ENCODE peak calls at places on chromosome 12, in seven cellular contexts. Z is GM12878, V is HepG2, Q is GM12892, Y is K562, T is SK-N-SH, A is H1. C is an unnamed sample.

GRCh38 chr12:79194595-79194994 is 330.0 kb downstream of the SYT1 start:
- DNase-seq in Z (no peak), V (no peak), Q (no peak), Y (no peak), T (no peak), A (no peak), C (no peak)

GRCh38 chr12:48925218-48925871 is at the start of gene FKBP11:
- DNase-seq in Z (peak; percentile 30), V (no peak), Q (peak; percentile 72), Y (no peak), T (peak; percentile 74), A (peak; percentile 46), C (peak; percentile 70)

GRCh38 chr12:88308825-88309224 is 166.7 kb downstream of the TMTC3 start:
- DNase-seq in Z (no peak), V (no peak), Q (no peak), Y (no peak), T (no peak), A (no peak), C (no peak)

GRCh38 chr12:95718001-95718400 is 72.6 kb downstream of the NTN4 start:
- DNase-seq in Z (no peak), V (no peak), Q (no peak), Y (no peak), T (no peak), A (no peak), C (no peak)

GRCh38 chr12:34396861-34397590 is 374.7 kb downstream of the ALG10 start:
- DNase-seq in Z (no peak), V (no peak), Q (no peak), Y (peak; percentile 1), T (peak; percentile 1), A (no peak), C (no peak)

GRCh38 chr12:77214136-77214535 is 148.8 kb upstream of the E2F7 start:
- DNase-seq in Z (no peak), V (no peak), Q (no peak), Y (no peak), T (no peak), A (no peak), C (no peak)

GRCh38 chr12:62581288-62582064 is 114.8 kb downstream of the MON2 start:
- DNase-seq in Z (no peak), V (peak; percentile 28), Q (no peak), Y (peak; percentile 15), T (peak; percentile 39), A (no peak), C (no peak)

GRCh38 chr12:114664661-114665320 is 19.2 kb downstream of the TBX3 start:
- DNase-seq in Z (no peak), V (no peak), Q (no peak), Y (no peak), T (no peak), A (no peak), C (no peak)

GRCh38 chr12:6430990-6431353 is 13.8 kb upstream of the CD27 start:
- DNase-seq in Z (no peak), V (no peak), Q (no peak), Y (no peak), T (no peak), A (no peak), C (no peak)

GRCh38 chr12:94100990-94101901 is 47.1 kb upstream of the PLXNC1 start:
- DNase-seq in Z (no peak), V (peak; percentile 40), Q (peak; percentile 61), Y (peak; percentile 84), T (peak; percentile 88), A (peak; percentile 36), C (peak; percentile 68)

GRCh38 chr12:94101902-94102660 is 46.3 kb upstream of the PLXNC1 start:
- DNase-seq in Z (peak; percentile 56), V (peak; percentile 71), Q (peak; percentile 43), Y (peak; percentile 72), T (peak; percentile 80), A (peak; percentile 82), C (peak; percentile 62)

GRCh38 chr12:94099191-94099983 is 49.0 kb upstream of the PLXNC1 start:
- DNase-seq in Z (no peak), V (no peak), Q (no peak), Y (peak; percentile 18), T (peak; percentile 23), A (no peak), C (no peak)

GRCh38 chr12:94098466-94098865 is 49.9 kb upstream of the PLXNC1 start:
- DNase-seq in Z (no peak), V (no peak), Q (no peak), Y (no peak), T (no peak), A (no peak), C (no peak)

DNA sequence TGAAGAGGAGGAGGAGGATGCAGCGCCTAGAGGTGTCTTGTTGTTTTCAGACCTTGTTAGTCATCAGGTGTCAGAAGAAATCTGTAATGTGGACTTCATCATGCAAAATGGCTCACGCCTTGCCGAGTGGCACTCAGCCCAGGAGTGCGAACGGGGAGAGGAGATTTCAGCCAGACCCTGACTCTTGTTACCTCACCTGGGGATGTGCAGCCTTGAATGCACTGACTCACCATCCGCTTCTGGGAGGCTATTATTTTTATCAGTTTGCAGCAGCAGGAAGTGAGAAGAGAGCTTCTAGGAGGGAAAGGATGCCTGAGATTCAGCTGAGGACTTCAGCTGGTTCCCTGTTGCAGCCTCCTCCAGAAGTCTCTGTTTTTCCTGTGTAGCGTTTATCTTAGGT is 48.1 kb upstream of the PLXNC1 start:
- DNase-seq in Z (no peak), V (no peak), Q (no peak), Y (peak; percentile 15), T (no peak), A (no peak), C (no peak)
- TF ChIP-seq TAF1 in Z (no peak), V (no peak), Q (no peak), Y (no peak), T (no peak), A (no peak), C (no peak)

GRCh38 chr12:66695130-66695529 is 16.3 kb upstream of the GRIP1 start:
- DNase-seq in Z (no peak), V (no peak), Q (no peak), Y (no peak), T (no peak), A (no peak), C (no peak)

GRCh38 chr12:66697404-66697803 is 18.5 kb upstream of the GRIP1 start:
- DNase-seq in Z (no peak), V (no peak), Q (no peak), Y (no peak), T (no peak), A (no peak), C (no peak)

GRCh38 chr12:66694666-66695065 is 15.8 kb upstream of the GRIP1 start:
- DNase-seq in Z (no peak), V (no peak), Q (no peak), Y (no peak), T (no peak), A (no peak), C (no peak)

GRCh38 chr12:66699738-66700482 is 21.0 kb upstream of the GRIP1 start:
- DNase-seq in Z (no peak), V (no peak), Q (no peak), Y (no peak), T (no peak), A (no peak), C (no peak)

GRCh38 chr12:66698558-66698957 is 19.7 kb upstream of the GRIP1 start:
- DNase-seq in Z (no peak), V (no peak), Q (no peak), Y (no peak), T (no peak), A (no peak), C (no peak)
- TF ChIP-seq TAF1 in Z (no peak), V (no peak), Q (no peak), Y (no peak), T (no peak), A (no peak), C (no peak)

GRCh38 chr12:73342733-73343132 is 1070.6 kb downstream of the TRHDE start:
- DNase-seq in Z (no peak), V (no peak), Q (no peak), Y (no peak), T (no peak), A (no peak), C (no peak)

GRCh38 chr12:73341559-73342247 is 1069.5 kb downstream of the TRHDE start:
- DNase-seq in Z (no peak), V (no peak), Q (no peak), Y (no peak), T (no peak), A (no peak), C (no peak)
- TF ChIP-seq TAF1 in Z (no peak), V (no peak), Q (no peak), Y (no peak), T (no peak), A (no peak), C (no peak)

GRCh38 chr12:124379938-124380754 is 85.3 kb downstream of the RFLNA start:
- DNase-seq in Z (no peak), V (no peak), Q (no peak), Y (no peak), T (no peak), A (no peak), C (no peak)
- TF ChIP-seq TAF1 in Z (no peak), V (no peak), Q (no peak), Y (no peak), T (no peak), A (no peak), C (no peak)